ENCODE peak calls at places on chromosomes 12 and 14, in eight cellular contexts. B is breast epithelium; A is AG04450; M is IMR-90; W is gastrocnemius medialis; Y is right lobe of liver; N is CD8-positive, alpha-beta T cell; H is dorsolateral prefrontal cortex. D is an unnamed sample.
A peak's percentile ranks its signal among the peaks of the same experiment; 100 is the strongest.

GRCh38 chr14:55382483-55382882 is 29.1 kb downstream of the ATG14 start:
- DNase-seq in B (no peak), A (no peak), M (peak; percentile 49), W (no peak), Y (no peak), N (no peak), H (no peak), D (no peak)

GRCh38 chr14:22458737-22459136 is 130.3 kb downstream of the DAD1 start:
- DNase-seq in B (no peak), A (no peak), M (no peak), W (no peak), Y (no peak), N (no peak), H (no peak), D (no peak)

GRCh38 chr12:109304485-109304884 is 4.6 kb downstream of the FOXN4 start:
- DNase-seq in B (no peak), A (no peak), M (no peak), W (no peak), Y (no peak), N (no peak), H (no peak), D (no peak)

GRCh38 chr12:89439946-89440345 is 84.7 kb downstream of the GALNT4 start:
- DNase-seq in B (no peak), A (no peak), M (peak; percentile 86), W (no peak), Y (no peak), N (no peak), H (no peak), D (no peak)

GRCh38 chr14:39488600-39488999 is 56.4 kb upstream of the FBXO33 start:
- DNase-seq in B (no peak), A (no peak), M (peak; percentile 12), W (no peak), Y (no peak), N (no peak), H (peak; percentile 36), D (no peak)

GRCh38 chr14:58941666-58942065 is 246.8 kb upstream of the DAAM1 start:
- DNase-seq in B (no peak), A (no peak), M (peak; percentile 64), W (no peak), Y (no peak), N (no peak), H (no peak), D (no peak)

GRCh38 chr14:52015411-52016030 is 26.2 kb downstream of the RTRAF start:
- DNase-seq in B (no peak), A (no peak), M (peak; percentile 17), W (no peak), Y (no peak), N (no peak), H (peak; percentile 55), D (no peak)

GRCh38 chr14:78758333-78758732 is 588.2 kb downstream of the NRXN3 start:
- DNase-seq in B (no peak), A (no peak), M (peak; percentile 17), W (no peak), Y (no peak), N (no peak), H (no peak), D (no peak)

GRCh38 chr12:15158114-15158513 is 63.1 kb downstream of the RERG start:
- DNase-seq in B (no peak), A (no peak), M (no peak), W (no peak), Y (no peak), N (no peak), H (no peak), D (no peak)

GRCh38 chr12:72230589-72230988 is 41.6 kb upstream of the TRHDE start:
- DNase-seq in B (no peak), A (peak; percentile 75), M (peak; percentile 95), W (no peak), Y (no peak), N (no peak), H (no peak), D (no peak)

GRCh38 chr12:30985814-30986452 is 59.4 kb downstream of the TSPAN11 start:
- DNase-seq in B (no peak), A (no peak), M (peak; percentile 40), W (no peak), Y (peak; percentile 65), N (no peak), H (peak; percentile 65), D (peak; percentile 74)

GRCh38 chr12:119512772-119513497 is 80.6 kb upstream of the TMEM233 start:
- DNase-seq in B (no peak), A (no peak), M (no peak), W (no peak), Y (no peak), N (no peak), H (no peak), D (no peak)

GRCh38 chr14:75720828-75721227 is 59.8 kb downstream of the TTLL5 start:
- DNase-seq in B (peak; percentile 73), A (no peak), M (no peak), W (no peak), Y (no peak), N (no peak), H (peak; percentile 66), D (no peak)
- H3K4me3 ChIP-seq in B (peak overlapping the region; percentile 43), A (no peak overlapping the region), M (no peak overlapping the region), W (peak overlapping the region; percentile 8), Y (no peak overlapping the region), N (no peak overlapping the region), H (peak overlapping the region; percentile 27), D (no peak overlapping the region)

GRCh38 chr12:52023976-52024688 is 17.4 kb downstream of the TAMALIN start:
- DNase-seq in B (no peak), A (no peak), M (no peak), W (no peak), Y (no peak), N (no peak), H (no peak), D (no peak)
- TF ChIP-seq CTCF in B (no peak), A (no peak), M (no peak), W (peak; percentile 15), Y (peak; percentile 6), N (peak; percentile 33), H (no peak), D (no peak)

GRCh38 chr14:97975960-97976359 is 1178.8 kb downstream of the VRK1 start:
- DNase-seq in B (no peak), A (no peak), M (no peak), W (no peak), Y (no peak), N (no peak), H (no peak), D (no peak)
- H3K27ac ChIP-seq in B (peak overlapping the region; percentile 82), A (no peak overlapping the region), M (no peak overlapping the region), W (no peak overlapping the region), Y (no peak overlapping the region), N (peak overlapping the region; percentile 73), H (no peak overlapping the region), D (no peak overlapping the region)

GRCh38 chr12:126952106-126953007 is 1314.6 kb upstream of the TMEM132C start:
- DNase-seq in B (no peak), A (no peak), M (no peak), W (no peak), Y (no peak), N (no peak), H (no peak), D (no peak)
- H3K4me3 ChIP-seq in B (no peak overlapping the region), A (no peak overlapping the region), M (no peak overlapping the region), W (no peak overlapping the region), Y (no peak overlapping the region), N (no peak overlapping the region), H (no peak overlapping the region), D (no peak overlapping the region)